ENCODE peak calls at places on chromosomes 12 and 14, in ten cellular contexts. One of them, this sample, is unnamed.

GRCh38 chr12:116196752-116197718 is 80.5 kb downstream of the MED13L start:
- DNase-seq in dorsolateral prefrontal cortex: no peak
- DNase-seq in thyroid gland: no peak
- DNase-seq in lower leg skin: no peak
- DNase-seq in GM10248: no peak
- DNase-seq in lung: no peak
- DNase-seq in upper lobe of right lung: no peak
- DNase-seq in nephron progenitor cell: no peak
- DNase-seq in HCT116: no peak
- DNase-seq in prostate gland: no peak
- DNase-seq in this sample: no peak

GRCh38 chr14:97311411-97311810 is 514.2 kb downstream of the VRK1 start:
- DNase-seq in thyroid gland: no peak
- DNase-seq in lower leg skin: no peak
- DNase-seq in lung: no peak
- DNase-seq in prostate gland: no peak
- DNase-seq in dorsolateral prefrontal cortex: no peak
- DNase-seq in upper lobe of right lung: no peak
- DNase-seq in GM10248: no peak
- DNase-seq in HCT116: no peak
- DNase-seq in nephron progenitor cell: no peak
- DNase-seq in this sample: no peak

GRCh38 chr14:33564774-33565630 is 385.9 kb downstream of the EGLN3 start:
- DNase-seq in thyroid gland: no peak
- DNase-seq in prostate gland: no peak
- DNase-seq in GM10248: peak; percentile 18
- DNase-seq in upper lobe of right lung: no peak
- DNase-seq in lung: no peak
- DNase-seq in nephron progenitor cell: no peak
- DNase-seq in lower leg skin: no peak
- DNase-seq in dorsolateral prefrontal cortex: no peak
- DNase-seq in HCT116: no peak
- DNase-seq in this sample: peak; percentile 88

GRCh38 chr12:109663766-109664165 is 49.9 kb upstream of the FAM222A start:
- DNase-seq in thyroid gland: no peak
- DNase-seq in upper lobe of right lung: no peak
- DNase-seq in HCT116: no peak
- DNase-seq in GM10248: no peak
- DNase-seq in prostate gland: no peak
- DNase-seq in lung: no peak
- DNase-seq in dorsolateral prefrontal cortex: no peak
- DNase-seq in nephron progenitor cell: no peak
- DNase-seq in lower leg skin: no peak
- DNase-seq in this sample: no peak

GRCh38 chr14:47194051-47194450 is 481.4 kb downstream of the MDGA2 start:
- DNase-seq in thyroid gland: no peak
- DNase-seq in prostate gland: no peak
- DNase-seq in dorsolateral prefrontal cortex: no peak
- DNase-seq in nephron progenitor cell: no peak
- DNase-seq in GM10248: no peak
- DNase-seq in lower leg skin: no peak
- DNase-seq in lung: no peak
- DNase-seq in upper lobe of right lung: no peak
- DNase-seq in HCT116: no peak
- DNase-seq in this sample: no peak

GRCh38 chr12:68587448-68587873 is 23.2 kb upstream of the RAP1B start:
- DNase-seq in nephron progenitor cell: no peak
- DNase-seq in HCT116: no peak
- DNase-seq in lower leg skin: no peak
- DNase-seq in lung: no peak
- DNase-seq in dorsolateral prefrontal cortex: no peak
- DNase-seq in thyroid gland: no peak
- DNase-seq in prostate gland: no peak
- DNase-seq in upper lobe of right lung: no peak
- DNase-seq in GM10248: peak; percentile 62
- DNase-seq in this sample: no peak

GRCh38 chr14:102188187-102188586 is 48.5 kb downstream of the WDR20 start:
- DNase-seq in thyroid gland: no peak
- DNase-seq in HCT116: no peak
- DNase-seq in lower leg skin: no peak
- DNase-seq in dorsolateral prefrontal cortex: no peak
- DNase-seq in GM10248: no peak
- DNase-seq in nephron progenitor cell: no peak
- DNase-seq in upper lobe of right lung: no peak
- DNase-seq in prostate gland: no peak
- DNase-seq in lung: no peak
- DNase-seq in this sample: no peak

GRCh38 chr12:65335021-65335714 is 56.7 kb downstream of the MSRB3 start:
- DNase-seq in lung: no peak
- DNase-seq in dorsolateral prefrontal cortex: no peak
- DNase-seq in prostate gland: no peak
- DNase-seq in upper lobe of right lung: no peak
- DNase-seq in nephron progenitor cell: no peak
- DNase-seq in thyroid gland: peak; percentile 21
- DNase-seq in lower leg skin: no peak
- DNase-seq in GM10248: no peak
- DNase-seq in HCT116: peak; percentile 76
- DNase-seq in this sample: peak; percentile 77

GRCh38 chr12:120439646-120440247 is 1.8 kb downstream of the COX6A1 start:
- DNase-seq in HCT116: peak; percentile 59
- DNase-seq in prostate gland: peak; percentile 30
- DNase-seq in lung: peak; percentile 35
- DNase-seq in thyroid gland: peak; percentile 52
- DNase-seq in GM10248: peak; percentile 80
- DNase-seq in upper lobe of right lung: peak; percentile 66
- DNase-seq in dorsolateral prefrontal cortex: no peak
- DNase-seq in nephron progenitor cell: peak; percentile 76
- DNase-seq in lower leg skin: no peak
- DNase-seq in this sample: peak; percentile 74

GRCh38 chr12:68387338-68387737 is 55.2 kb upstream of the MDM1 start:
- DNase-seq in lower leg skin: no peak
- DNase-seq in upper lobe of right lung: no peak
- DNase-seq in nephron progenitor cell: no peak
- DNase-seq in lung: no peak
- DNase-seq in dorsolateral prefrontal cortex: no peak
- DNase-seq in GM10248: no peak
- DNase-seq in thyroid gland: no peak
- DNase-seq in HCT116: no peak
- DNase-seq in prostate gland: no peak
- DNase-seq in this sample: no peak

GRCh38 chr12:5516371-5516770 is 84.5 kb downstream of the NTF3 start:
- DNase-seq in lung: no peak
- DNase-seq in prostate gland: no peak
- DNase-seq in GM10248: no peak
- DNase-seq in dorsolateral prefrontal cortex: no peak
- DNase-seq in lower leg skin: no peak
- DNase-seq in nephron progenitor cell: no peak
- DNase-seq in HCT116: no peak
- DNase-seq in upper lobe of right lung: no peak
- DNase-seq in thyroid gland: no peak
- DNase-seq in this sample: no peak

GRCh38 chr14:21036746-21037145 is 2.1 kb upstream of the RNASE13 start:
- DNase-seq in prostate gland: no peak
- DNase-seq in HCT116: no peak
- DNase-seq in nephron progenitor cell: no peak
- DNase-seq in lung: no peak
- DNase-seq in upper lobe of right lung: no peak
- DNase-seq in lower leg skin: no peak
- DNase-seq in thyroid gland: no peak
- DNase-seq in dorsolateral prefrontal cortex: no peak
- DNase-seq in GM10248: no peak
- DNase-seq in this sample: no peak

GRCh38 chr12:121793836-121794531 is 496 bp upstream of the RHOF start:
- DNase-seq in lower leg skin: peak; percentile 84
- DNase-seq in lung: peak; percentile 91
- DNase-seq in HCT116: peak; percentile 89
- DNase-seq in dorsolateral prefrontal cortex: peak; percentile 83
- DNase-seq in GM10248: peak; percentile 88
- DNase-seq in upper lobe of right lung: peak; percentile 97
- DNase-seq in prostate gland: peak; percentile 88
- DNase-seq in thyroid gland: peak; percentile 94
- DNase-seq in nephron progenitor cell: peak; percentile 91
- DNase-seq in this sample: peak; percentile 92

GRCh38 chr12:88242161-88242925 is 100.2 kb downstream of the TMTC3 start:
- DNase-seq in HCT116: peak; percentile 87
- DNase-seq in nephron progenitor cell: no peak
- DNase-seq in thyroid gland: no peak
- DNase-seq in GM10248: no peak
- DNase-seq in dorsolateral prefrontal cortex: no peak
- DNase-seq in lung: no peak
- DNase-seq in lower leg skin: peak; percentile 71
- DNase-seq in prostate gland: no peak
- DNase-seq in upper lobe of right lung: no peak
- DNase-seq in this sample: peak; percentile 92

GRCh38 chr14:71363961-71364360 is 456.7 kb downstream of the PCNX1 start:
- DNase-seq in nephron progenitor cell: no peak
- DNase-seq in dorsolateral prefrontal cortex: no peak
- DNase-seq in HCT116: no peak
- DNase-seq in lung: no peak
- DNase-seq in thyroid gland: no peak
- DNase-seq in lower leg skin: no peak
- DNase-seq in GM10248: no peak
- DNase-seq in upper lobe of right lung: no peak
- DNase-seq in prostate gland: no peak
- DNase-seq in this sample: no peak

DNA sequence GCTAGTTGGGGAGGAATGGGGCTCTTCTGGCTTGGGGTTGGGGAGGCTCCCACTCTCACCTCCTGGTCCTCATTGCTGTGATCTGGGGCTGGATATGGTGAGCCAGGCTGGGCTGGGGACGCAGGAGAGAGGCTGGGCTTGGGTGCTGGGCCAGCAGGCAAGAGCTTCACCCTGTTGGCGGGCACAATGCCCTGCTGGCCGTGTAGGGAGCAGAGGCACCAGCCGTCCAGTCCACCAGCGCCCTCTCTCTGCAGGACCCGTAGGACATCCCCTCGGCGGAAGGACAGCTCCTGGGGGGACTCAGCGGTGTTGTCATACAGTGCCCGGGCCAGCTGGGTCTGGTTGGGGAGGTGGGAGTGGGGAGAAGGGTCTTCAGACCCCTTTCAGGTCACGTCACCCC is 4.5 kb downstream of the EFS start:
- DNase-seq in upper lobe of right lung: no peak
- DNase-seq in lower leg skin: no peak
- DNase-seq in nephron progenitor cell: no peak
- DNase-seq in dorsolateral prefrontal cortex: peak; percentile 84
- DNase-seq in HCT116: no peak
- DNase-seq in prostate gland: no peak
- DNase-seq in GM10248: no peak
- DNase-seq in thyroid gland: no peak
- DNase-seq in lung: no peak
- DNase-seq in this sample: no peak
- TF ChIP-seq CTCF in upper lobe of right lung: no peak
- TF ChIP-seq CTCF in lower leg skin: no peak
- TF ChIP-seq CTCF in nephron progenitor cell: no peak
- TF ChIP-seq CTCF in dorsolateral prefrontal cortex: peak; percentile 75
- TF ChIP-seq CTCF in HCT116: peak; percentile 44
- TF ChIP-seq CTCF in prostate gland: no peak
- TF ChIP-seq CTCF in GM10248: no peak
- TF ChIP-seq CTCF in thyroid gland: no peak
- TF ChIP-seq CTCF in lung: no peak
- TF ChIP-seq CTCF in this sample: no peak

GRCh38 chr12:102876883-102877282 is 40.2 kb downstream of the PAH start:
- DNase-seq in lower leg skin: no peak
- DNase-seq in nephron progenitor cell: peak; percentile 15
- DNase-seq in prostate gland: no peak
- DNase-seq in HCT116: peak; percentile 13
- DNase-seq in dorsolateral prefrontal cortex: no peak
- DNase-seq in thyroid gland: no peak
- DNase-seq in lung: no peak
- DNase-seq in upper lobe of right lung: no peak
- DNase-seq in GM10248: no peak
- DNase-seq in this sample: no peak
- TF ChIP-seq CTCF in lower leg skin: no peak
- TF ChIP-seq CTCF in nephron progenitor cell: peak; percentile 32
- TF ChIP-seq CTCF in prostate gland: no peak
- TF ChIP-seq CTCF in HCT116: peak; percentile 17
- TF ChIP-seq CTCF in dorsolateral prefrontal cortex: no peak
- TF ChIP-seq CTCF in thyroid gland: no peak
- TF ChIP-seq CTCF in lung: no peak
- TF ChIP-seq CTCF in upper lobe of right lung: no peak
- TF ChIP-seq CTCF in GM10248: no peak
- TF ChIP-seq CTCF in this sample: no peak

GRCh38 chr12:113449299-113449698 is 22.4 kb downstream of the LHX5 start:
- DNase-seq in nephron progenitor cell: no peak
- DNase-seq in dorsolateral prefrontal cortex: no peak
- DNase-seq in HCT116: no peak
- DNase-seq in GM10248: no peak
- DNase-seq in lower leg skin: no peak
- DNase-seq in thyroid gland: no peak
- DNase-seq in upper lobe of right lung: no peak
- DNase-seq in lung: no peak
- DNase-seq in prostate gland: no peak
- DNase-seq in this sample: no peak
- TF ChIP-seq CTCF in nephron progenitor cell: no peak
- TF ChIP-seq CTCF in dorsolateral prefrontal cortex: no peak
- TF ChIP-seq CTCF in HCT116: no peak
- TF ChIP-seq CTCF in GM10248: no peak
- TF ChIP-seq CTCF in lower leg skin: no peak
- TF ChIP-seq CTCF in thyroid gland: no peak
- TF ChIP-seq CTCF in upper lobe of right lung: no peak
- TF ChIP-seq CTCF in lung: no peak
- TF ChIP-seq CTCF in prostate gland: no peak
- TF ChIP-seq CTCF in this sample: no peak

GRCh38 chr14:65282909-65283253 is 129.6 kb upstream of the FUT8 start:
- DNase-seq in dorsolateral prefrontal cortex: no peak
- DNase-seq in nephron progenitor cell: no peak
- DNase-seq in thyroid gland: no peak
- DNase-seq in lower leg skin: no peak
- DNase-seq in HCT116: no peak
- DNase-seq in upper lobe of right lung: no peak
- DNase-seq in prostate gland: no peak
- DNase-seq in lung: no peak
- DNase-seq in GM10248: no peak
- DNase-seq in this sample: no peak

GRCh38 chr14:65281991-65282908 is 130.3 kb upstream of the FUT8 start:
- DNase-seq in GM10248: peak; percentile 42
- DNase-seq in thyroid gland: no peak
- DNase-seq in lung: no peak
- DNase-seq in upper lobe of right lung: no peak
- DNase-seq in dorsolateral prefrontal cortex: peak; percentile 83
- DNase-seq in lower leg skin: no peak
- DNase-seq in prostate gland: no peak
- DNase-seq in nephron progenitor cell: no peak
- DNase-seq in HCT116: no peak
- DNase-seq in this sample: no peak

GRCh38 chr14:65290830-65291229 is 121.7 kb upstream of the FUT8 start:
- DNase-seq in lower leg skin: no peak
- DNase-seq in thyroid gland: no peak
- DNase-seq in GM10248: no peak
- DNase-seq in nephron progenitor cell: no peak
- DNase-seq in prostate gland: no peak
- DNase-seq in upper lobe of right lung: no peak
- DNase-seq in HCT116: peak; percentile 93
- DNase-seq in lung: no peak
- DNase-seq in dorsolateral prefrontal cortex: no peak
- DNase-seq in this sample: peak; percentile 87

GRCh38 chr14:65287264-65288131 is 125.0 kb upstream of the FUT8 start:
- DNase-seq in upper lobe of right lung: no peak
- DNase-seq in dorsolateral prefrontal cortex: no peak
- DNase-seq in lower leg skin: no peak
- DNase-seq in nephron progenitor cell: no peak
- DNase-seq in GM10248: peak; percentile 81
- DNase-seq in prostate gland: no peak
- DNase-seq in thyroid gland: no peak
- DNase-seq in HCT116: no peak
- DNase-seq in lung: no peak
- DNase-seq in this sample: no peak

GRCh38 chr14:65286443-65286842 is 126.1 kb upstream of the FUT8 start:
- DNase-seq in upper lobe of right lung: no peak
- DNase-seq in thyroid gland: no peak
- DNase-seq in lung: no peak
- DNase-seq in prostate gland: no peak
- DNase-seq in GM10248: peak; percentile 57
- DNase-seq in lower leg skin: no peak
- DNase-seq in dorsolateral prefrontal cortex: no peak
- DNase-seq in HCT116: peak; percentile 19
- DNase-seq in nephron progenitor cell: no peak
- DNase-seq in this sample: peak; percentile 35
- TF ChIP-seq CTCF in upper lobe of right lung: peak; percentile 18
- TF ChIP-seq CTCF in thyroid gland: no peak
- TF ChIP-seq CTCF in lung: no peak
- TF ChIP-seq CTCF in prostate gland: no peak
- TF ChIP-seq CTCF in GM10248: peak; percentile 57
- TF ChIP-seq CTCF in lower leg skin: no peak
- TF ChIP-seq CTCF in dorsolateral prefrontal cortex: peak; percentile 49
- TF ChIP-seq CTCF in HCT116: peak; percentile 60
- TF ChIP-seq CTCF in nephron progenitor cell: no peak
- TF ChIP-seq CTCF in this sample: peak; percentile 14

This sample was measured in MCF 10A.